ENCODE peak calls at places on chromosomes 3 and 15, in seven cellular contexts. K, A, Z, W, U, R and V are unnamed samples.

GRCh38 chr15:61088675-61089074 is 140.4 kb downstream of the RORA start:
- DNase-seq in K (no peak), A (no peak), Z (no peak), W (no peak), U (no peak), R (no peak), V (no peak)

GRCh38 chr3:182179631-182180030 is 467.9 kb downstream of the SOX2 start:
- DNase-seq in K (no peak), A (no peak), Z (no peak), W (no peak), U (no peak), R (no peak), V (no peak)

GRCh38 chr3:166554006-166554405 is 716.8 kb upstream of the BCHE start:
- DNase-seq in K (no peak), A (no peak), Z (no peak), W (peak), U (no peak), R (no peak), V (no peak)

GRCh38 chr15:88834211-88834812 is 31.1 kb downstream of the ACAN start:
- DNase-seq in K (peak), A (peak), Z (no peak), W (peak), U (no peak), R (peak), V (no peak)

GRCh38 chr3:124121379-124122336 is 129.7 kb upstream of the ROPN1 start:
- DNase-seq in K (no peak), A (no peak), Z (no peak), W (no peak), U (no peak), R (no peak), V (no peak)

GRCh38 chr3:169545606-169546005 is 117.9 kb downstream of the MECOM start:
- DNase-seq in K (no peak), A (no peak), Z (no peak), W (no peak), U (no peak), R (no peak), V (no peak)

GRCh38 chr3:149941186-149941585 is 29.5 kb downstream of the PFN2 start:
- DNase-seq in K (no peak), A (peak), Z (no peak), W (no peak), U (no peak), R (no peak), V (no peak)

GRCh38 chr3:185583925-185584324 is 2.2 kb upstream of the SENP2 start:
- DNase-seq in K (no peak), A (no peak), Z (no peak), W (no peak), U (no peak), R (no peak), V (no peak)

GRCh38 chr15:36208868-36209582 is 370.4 kb upstream of the CDIN1 start:
- DNase-seq in K (no peak), A (peak), Z (no peak), W (peak), U (no peak), R (no peak), V (no peak)

GRCh38 chr3:52205727-52206372 is 7.9 kb downstream of the ALAS1 start:
- DNase-seq in K (no peak), A (no peak), Z (no peak), W (peak), U (no peak), R (no peak), V (no peak)

GRCh38 chr3:32374788-32375595 is 16.7 kb upstream of the CMTM7 start:
- DNase-seq in K (peak), A (peak), Z (peak), W (peak), U (peak), R (peak), V (no peak)

GRCh38 chr3:62992520-62992919 is 117.3 kb upstream of the CADPS start:
- DNase-seq in K (no peak), A (no peak), Z (no peak), W (no peak), U (no peak), R (no peak), V (no peak)

GRCh38 chr15:25710184-25710583 is 152.9 kb downstream of the ATP10A start:
- DNase-seq in K (no peak), A (peak), Z (peak), W (no peak), U (peak), R (peak), V (no peak)

GRCh38 chr15:52877255-52877654 is 87.1 kb upstream of the ONECUT1 start:
- DNase-seq in K (no peak), A (no peak), Z (no peak), W (no peak), U (no peak), R (no peak), V (no peak)

GRCh38 chr3:24588568-24588967 is 93.9 kb upstream of the THRB start:
- DNase-seq in K (peak), A (no peak), Z (no peak), W (no peak), U (no peak), R (no peak), V (no peak)

GRCh38 chr15:44207643-44208042 is 12.6 kb upstream of the FRMD5 start:
- DNase-seq in K (peak), A (peak), Z (peak), W (peak), U (no peak), R (no peak), V (no peak)

GRCh38 chr3:119681279-119681678 is 4.1 kb upstream of the COX17 start:
- DNase-seq in K (peak), A (peak), Z (peak), W (peak), U (no peak), R (no peak), V (no peak)

GRCh38 chr3:141125351-141125750 is 74.2 kb downstream of the SPSB4 start:
- DNase-seq in K (no peak), A (no peak), Z (no peak), W (no peak), U (no peak), R (no peak), V (no peak)

GRCh38 chr3:170989100-170989648 is 37.3 kb downstream of the SLC2A2 start:
- DNase-seq in K (no peak), A (no peak), Z (no peak), W (no peak), U (no peak), R (no peak), V (no peak)

GRCh38 chr3:69806735-69807438 is 67.6 kb downstream of the MITF start:
- DNase-seq in K (peak), A (peak), Z (no peak), W (peak), U (no peak), R (no peak), V (no peak)

GRCh38 chr15:93126496-93127083 is 37.6 kb upstream of the RGMA start:
- DNase-seq in K (no peak), A (no peak), Z (no peak), W (no peak), U (no peak), R (no peak), V (no peak)

GRCh38 chr3:107953707-107954106 is 137.1 kb downstream of the CD47 start:
- DNase-seq in K (no peak), A (no peak), Z (no peak), W (no peak), U (no peak), R (no peak), V (no peak)

GRCh38 chr3:161035711-161036110 is 69.4 kb downstream of the B3GALNT1 start:
- DNase-seq in K (peak), A (peak), Z (no peak), W (peak), U (no peak), R (no peak), V (peak)

GRCh38 chr3:101886626-101887025 is 37.3 kb downstream of the NFKBIZ start:
- DNase-seq in K (no peak), A (no peak), Z (no peak), W (no peak), U (no peak), R (no peak), V (no peak)

GRCh38 chr3:164879201-164879600 is 199.1 kb downstream of the SI start:
- DNase-seq in K (no peak), A (no peak), Z (no peak), W (no peak), U (no peak), R (no peak), V (peak)

GRCh38 chr3:13348100-13348499 is 72.0 kb downstream of the NUP210 start:
- DNase-seq in K (no peak), A (no peak), Z (no peak), W (no peak), U (no peak), R (no peak), V (no peak)

GRCh38 chr3:133208184-133208583 is 170.0 kb downstream of the TMEM108 start:
- DNase-seq in K (no peak), A (no peak), Z (no peak), W (no peak), U (no peak), R (no peak), V (no peak)

GRCh38 chr3:158105710-158106438 is at the start of gene SHOX2:
- DNase-seq in K (peak), A (peak), Z (no peak), W (peak), U (no peak), R (peak), V (no peak)

GRCh38 chr3:35659808-35660207 is 20.5 kb downstream of the ARPP21 start:
- DNase-seq in K (peak), A (no peak), Z (no peak), W (no peak), U (no peak), R (no peak), V (no peak)

GRCh38 chr3:59809750-59810444 is 760.1 kb upstream of the CFAP20DC start:
- DNase-seq in K (no peak), A (peak), Z (no peak), W (peak), U (no peak), R (no peak), V (no peak)